ENCODE peak calls at places on chromosomes 12 and 14, in six cellular contexts. One of them, this sample, is unnamed.
A peak's percentile ranks its signal among the peaks of the same experiment; 100 is the strongest.

GRCh38 chr14:68711551-68712437 is 81.1 kb downstream of the ZFP36L1 start:
- DNase-seq in A549: no peak
- DNase-seq in stimulated activated CD4-positive, alpha-beta T cell treated with anti-CD3 and anti-CD28 coated beads, Interleukin-1b, Interleukin-23, amount 100 ng/mL, for 48 hours: peak; percentile 9
- DNase-seq in NCI-H1694: no peak
- DNase-seq in C1 segment of cervical spinal cord: no peak
- DNase-seq in EL: no peak
- DNase-seq in this sample: no peak

GRCh38 chr14:99879401-99880295 is 86.4 kb downstream of the EML1 start:
- DNase-seq in A549: no peak
- DNase-seq in stimulated activated CD4-positive, alpha-beta T cell treated with anti-CD3 and anti-CD28 coated beads, Interleukin-1b, Interleukin-23, amount 100 ng/mL, for 48 hours: no peak
- DNase-seq in NCI-H1694: no peak
- DNase-seq in C1 segment of cervical spinal cord: no peak
- DNase-seq in EL: peak; percentile 76
- DNase-seq in this sample: no peak

GRCh38 chr12:68119724-68120211 is 39.8 kb downstream of the IFNG start:
- DNase-seq in A549: no peak
- DNase-seq in stimulated activated CD4-positive, alpha-beta T cell treated with anti-CD3 and anti-CD28 coated beads, Interleukin-1b, Interleukin-23, amount 100 ng/mL, for 48 hours: peak; percentile 80
- DNase-seq in NCI-H1694: no peak
- DNase-seq in C1 segment of cervical spinal cord: no peak
- DNase-seq in EL: no peak
- DNase-seq in this sample: no peak

GRCh38 chr12:100020370-100020769 is 35.6 kb upstream of the ANKS1B start:
- DNase-seq in A549: no peak
- DNase-seq in stimulated activated CD4-positive, alpha-beta T cell treated with anti-CD3 and anti-CD28 coated beads, Interleukin-1b, Interleukin-23, amount 100 ng/mL, for 48 hours: no peak
- DNase-seq in NCI-H1694: no peak
- DNase-seq in C1 segment of cervical spinal cord: no peak
- DNase-seq in EL: peak; percentile 6
- DNase-seq in this sample: no peak

GRCh38 chr12:104154806-104155205 is 16.8 kb upstream of the NFYB start:
- DNase-seq in A549: no peak
- DNase-seq in stimulated activated CD4-positive, alpha-beta T cell treated with anti-CD3 and anti-CD28 coated beads, Interleukin-1b, Interleukin-23, amount 100 ng/mL, for 48 hours: no peak
- DNase-seq in NCI-H1694: no peak
- DNase-seq in C1 segment of cervical spinal cord: no peak
- DNase-seq in EL: no peak
- DNase-seq in this sample: no peak

GRCh38 chr12:63814146-63814774 is 30.2 kb upstream of the SRGAP1 start:
- DNase-seq in A549: no peak
- DNase-seq in stimulated activated CD4-positive, alpha-beta T cell treated with anti-CD3 and anti-CD28 coated beads, Interleukin-1b, Interleukin-23, amount 100 ng/mL, for 48 hours: no peak
- DNase-seq in NCI-H1694: no peak
- DNase-seq in C1 segment of cervical spinal cord: no peak
- DNase-seq in EL: no peak
- DNase-seq in this sample: no peak

GRCh38 chr14:23567186-23568020 is at the start of gene AP1G2:
- DNase-seq in A549: peak; percentile 84
- DNase-seq in stimulated activated CD4-positive, alpha-beta T cell treated with anti-CD3 and anti-CD28 coated beads, Interleukin-1b, Interleukin-23, amount 100 ng/mL, for 48 hours: peak; percentile 91
- DNase-seq in NCI-H1694: peak; percentile 74
- DNase-seq in C1 segment of cervical spinal cord: peak; percentile 83
- DNase-seq in EL: peak; percentile 85
- DNase-seq in this sample: peak; percentile 39

GRCh38 chr12:124401563-124402180 is 106.8 kb downstream of the RFLNA start:
- DNase-seq in A549: no peak
- DNase-seq in stimulated activated CD4-positive, alpha-beta T cell treated with anti-CD3 and anti-CD28 coated beads, Interleukin-1b, Interleukin-23, amount 100 ng/mL, for 48 hours: no peak
- DNase-seq in NCI-H1694: no peak
- DNase-seq in C1 segment of cervical spinal cord: no peak
- DNase-seq in EL: no peak
- DNase-seq in this sample: no peak

GRCh38 chr12:46480724-46481123 is 108.2 kb upstream of the SLC38A2 start:
- DNase-seq in A549: no peak
- DNase-seq in stimulated activated CD4-positive, alpha-beta T cell treated with anti-CD3 and anti-CD28 coated beads, Interleukin-1b, Interleukin-23, amount 100 ng/mL, for 48 hours: no peak
- DNase-seq in NCI-H1694: no peak
- DNase-seq in C1 segment of cervical spinal cord: no peak
- DNase-seq in EL: no peak
- DNase-seq in this sample: no peak